ENCODE peak calls at places on chromosomes 16 and 17, in six cellular contexts. I is astrocyte of the cerebellum, Z is heart left ventricle, Y is pancreas, Q is brain microvascular endothelial cell, M is cardiac muscle cell. E is an unnamed sample.
A peak's percentile ranks its signal among the peaks of the same experiment; 100 is the strongest.

GRCh38 chr17:5297245-5297644 is 15.2 kb downstream of the RABEP1 start:
- DNase-seq in Y (no peak), Z (no peak), M (no peak), I (no peak), Q (no peak), E (no peak)

GRCh38 chr16:79212114-79212791 is 388.3 kb downstream of the MAF start:
- DNase-seq in I (no peak), Y (no peak), M (no peak), Q (no peak), Z (no peak), E (no peak)

GRCh38 chr17:72598705-72599104 is 477.9 kb downstream of the SOX9 start:
- DNase-seq in Z (no peak), Q (no peak), I (no peak), Y (no peak), M (no peak), E (no peak)

GRCh38 chr17:32211671-32212070 is 54.0 kb upstream of the RHBDL3 start:
- DNase-seq in Q (no peak), I (no peak), M (no peak), Y (no peak), Z (no peak), E (no peak)

GRCh38 chr17:41654134-41654907 is 29.9 kb upstream of the KRT17 start:
- DNase-seq in Y (peak; percentile 61), M (no peak), Z (no peak), Q (no peak), I (no peak), E (no peak)

GRCh38 chr17:38982858-38983746 is 15.9 kb upstream of the FBXO47 start:
- DNase-seq in M (peak; percentile 79), I (peak; percentile 66), Z (peak; percentile 54), Q (peak; percentile 48), Y (no peak), E (no peak)

GRCh38 chr16:24975428-24975889 is 39.7 kb downstream of the ARHGAP17 start:
- DNase-seq in Y (no peak), M (no peak), Z (no peak), I (no peak), Q (no peak), E (no peak)

GRCh38 chr16:2006317-2006716 is 3.3 kb downstream of the ZNF598 start:
- DNase-seq in I (no peak), Q (no peak), M (no peak), Z (no peak), Y (peak; percentile 55), E (no peak)

GRCh38 chr17:6526362-6527152 is 29.8 kb downstream of the PITPNM3 start:
- DNase-seq in Y (no peak), Z (no peak), Q (no peak), M (peak; percentile 64), I (no peak), E (no peak)

GRCh38 chr17:66025551-66025950 is 166.4 kb downstream of the CEP112 start:
- DNase-seq in M (no peak), I (no peak), Q (peak; percentile 23), Y (no peak), Z (no peak), E (peak; percentile 7)

GRCh38 chr17:3558603-3559269 is 1.1 kb upstream of the TRPV3 start:
- DNase-seq in Z (no peak), Y (no peak), I (no peak), Q (peak; percentile 20), M (no peak), E (no peak)

GRCh38 chr17:73942668-73943415 is 260.6 kb upstream of the RPL38 start:
- DNase-seq in M (no peak), Y (no peak), I (no peak), Z (no peak), Q (no peak), E (no peak)

GRCh38 chr17:9230346-9230745 is 209.0 kb downstream of the NTN1 start:
- DNase-seq in Y (no peak), I (no peak), Q (no peak), M (no peak), Z (no peak), E (no peak)

GRCh38 chr17:59254742-59255141 is 34.4 kb downstream of the GDPD1 start:
- DNase-seq in Z (no peak), Y (no peak), M (no peak), I (no peak), Q (no peak), E (no peak)

GRCh38 chr16:66049865-66050264 is 316.6 kb upstream of the CDH5 start:
- DNase-seq in Q (no peak), I (no peak), Z (no peak), Y (no peak), M (no peak), E (no peak)

GRCh38 chr17:51000835-51001638 is 119.6 kb downstream of the SPAG9 start:
- DNase-seq in Z (no peak), I (peak; percentile 74), Y (no peak), M (peak; percentile 73), Q (peak; percentile 35), E (peak; percentile 60)

GRCh38 chr17:1462164-1463112 is 6.4 kb upstream of the CRK start:
- DNase-seq in Z (no peak), Q (no peak), M (no peak), Y (peak; percentile 71), I (no peak), E (no peak)

GRCh38 chr17:13958773-13959172 is 110.5 kb upstream of the COX10 start:
- DNase-seq in Z (no peak), Y (no peak), I (no peak), M (no peak), Q (no peak), E (no peak)

GRCh38 chr17:66682293-66682692 is 152.6 kb upstream of the CACNG5 start:
- DNase-seq in Y (no peak), Q (no peak), M (no peak), Z (peak; percentile 19), I (no peak), E (no peak)

GRCh38 chr17:9768381-9768934 is 22.9 kb downstream of the DHRS7C start:
- DNase-seq in Y (no peak), Q (no peak), I (peak; percentile 11), M (peak; percentile 46), Z (no peak), E (no peak)

GRCh38 chr16:31484491-31485171 is 1.7 kb downstream of the SLC5A2 start:
- DNase-seq in Y (peak; percentile 68), Q (no peak), I (no peak), M (no peak), Z (no peak), E (no peak)

DNA sequence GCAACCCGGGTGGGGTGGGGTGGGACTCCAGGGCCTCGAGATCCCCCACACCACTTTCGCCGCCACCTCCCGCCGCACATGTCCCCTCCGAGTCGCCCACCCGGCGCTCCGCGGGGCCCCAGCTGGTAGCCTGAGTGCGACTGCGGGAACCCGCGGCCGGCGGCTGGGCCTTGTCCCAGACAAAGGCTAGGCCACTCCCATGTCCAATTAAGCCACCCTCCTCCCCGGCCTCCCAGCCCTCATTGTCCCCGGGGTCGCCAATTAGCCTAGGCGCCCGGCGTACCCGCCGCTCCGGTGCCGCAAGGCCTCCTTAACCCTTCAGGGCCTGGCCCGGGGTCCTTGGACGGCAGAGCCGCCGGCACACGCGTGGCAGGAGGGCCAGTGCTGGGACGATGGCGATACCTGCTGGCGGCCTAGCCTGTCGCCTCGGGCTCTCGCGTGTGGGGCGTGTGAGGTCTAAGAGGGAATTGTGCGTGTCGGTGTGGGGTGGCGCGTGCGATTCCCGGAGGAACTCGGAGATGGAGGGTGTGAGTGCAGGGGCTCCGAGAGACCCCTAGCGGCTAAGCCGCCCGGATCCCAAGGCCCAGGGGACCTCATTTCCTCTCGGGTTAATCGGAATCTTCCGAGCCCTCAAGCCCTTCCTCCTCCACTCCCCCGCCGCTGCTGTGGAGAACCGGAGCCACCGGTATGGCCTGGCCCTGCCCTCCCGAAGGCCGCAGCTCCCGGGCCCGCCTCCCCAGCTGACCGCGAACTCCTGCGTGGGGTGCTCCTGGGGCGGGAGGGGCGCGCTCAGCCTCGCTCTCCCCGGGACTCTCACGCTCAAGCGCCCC is 11.7 kb downstream of the TBX2 start:
- DNase-seq in Y (peak; percentile 62), Z (peak; percentile 74), Q (peak; percentile 31), I (no peak), M (peak; percentile 81), E (no peak)
- TF ChIP-seq CTCF in Y (no peak), Z (peak; percentile 16), Q (peak; percentile 55), I (peak; percentile 31), M (peak; percentile 29), E (peak; percentile 36)

GRCh38 chr17:47898246-47898645 is 2.2 kb downstream of the SP2 start:
- DNase-seq in M (no peak), Q (no peak), I (no peak), Z (no peak), Y (no peak), E (no peak)
- H3K4me3 ChIP-seq in M (no peak overlapping the region), Q (no peak overlapping the region), I (no peak overlapping the region), Z (no peak overlapping the region), Y (no peak overlapping the region), E (no peak overlapping the region)

GRCh38 chr17:80414508-80414802 is 512 bp upstream of the ENDOV start:
- DNase-seq in M (no peak), Q (no peak), Z (no peak), I (no peak), Y (no peak), E (no peak)
- TF ChIP-seq CTCF in M (no peak), Q (peak; percentile 20), Z (no peak), I (no peak), Y (no peak), E (no peak)

GRCh38 chr17:16986391-16986790 is 14.5 kb upstream of the TNFRSF13B start:
- DNase-seq in Q (no peak), M (no peak), Y (no peak), I (no peak), Z (no peak), E (no peak)
- H3K4me3 ChIP-seq in Q (no peak overlapping the region), M (no peak overlapping the region), Y (no peak overlapping the region), I (no peak overlapping the region), Z (no peak overlapping the region), E (no peak overlapping the region)

DNA sequence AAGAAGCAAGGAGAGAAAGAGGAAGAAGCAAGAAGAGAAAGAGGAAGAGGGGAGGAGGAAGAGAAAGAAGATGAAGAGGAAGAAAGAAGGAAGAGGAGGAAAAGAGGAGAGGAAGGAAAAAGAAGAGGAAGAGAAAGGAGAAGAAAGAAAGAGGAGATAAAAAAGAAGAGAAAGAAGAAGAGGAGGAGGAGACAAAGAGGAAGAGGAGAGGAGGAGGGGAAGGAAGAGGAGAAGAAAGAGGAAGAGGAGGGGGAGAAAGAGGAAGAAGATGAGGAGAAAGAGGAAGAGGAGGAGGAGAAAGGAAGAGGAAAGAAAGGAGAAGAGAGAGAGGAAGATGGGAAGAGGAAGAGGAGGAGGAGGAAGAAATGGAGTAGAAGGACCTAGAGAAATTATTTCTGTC is 80.4 kb downstream of the CDYL2 start:
- DNase-seq in Y (no peak), Q (no peak), M (no peak), Z (no peak), I (no peak), E (no peak)
- TF ChIP-seq CTCF in Y (no peak), Q (no peak), M (no peak), Z (no peak), I (no peak), E (no peak)

GRCh38 chr17:82897514-82898249 is 57.9 kb upstream of the ZNF750 start:
- DNase-seq in M (no peak), I (no peak), Y (no peak), Z (no peak), Q (no peak), E (no peak)
- H3K4me3 ChIP-seq in M (no peak overlapping the region), I (no peak overlapping the region), Y (no peak overlapping the region), Z (no peak overlapping the region), Q (no peak overlapping the region), E (no peak overlapping the region)

GRCh38 chr17:75756451-75757085 is 8.4 kb downstream of the GALK1 start:
- DNase-seq in Z (no peak), M (no peak), I (no peak), Q (no peak), Y (peak; percentile 38), E (no peak)
- TF ChIP-seq CTCF in Z (no peak), M (no peak), I (no peak), Q (no peak), Y (no peak), E (no peak)